ENCODE peak calls at places on chromosome 1, in eight cellular contexts. V, Z, S, B, I, R, T and K are unnamed samples.

GRCh38 chr1:62280150-62280549 is 39.1 kb downstream of the KANK4 start:
- ATAC-seq in V (no peak), Z (no peak), S (peak), B (no peak), I (no peak), R (no peak), T (no peak), K (no peak)

GRCh38 chr1:93579891-93580290 is 101.7 kb downstream of the BCAR3 start:
- ATAC-seq in V (no peak), Z (peak), S (peak), B (no peak), I (peak), R (no peak), T (peak), K (peak)

GRCh38 chr1:152461544-152461943 is 47.5 kb upstream of the CRNN start:
- ATAC-seq in V (peak), Z (peak), S (peak), B (peak), I (no peak), R (no peak), T (peak), K (no peak)

GRCh38 chr1:1419363-1419811 is 1.7 kb downstream of the ANKRD65 start:
- ATAC-seq in V (no peak), Z (no peak), S (peak), B (no peak), I (peak), R (no peak), T (peak), K (peak)

GRCh38 chr1:162035241-162035640 is 11.6 kb upstream of the OLFML2B start:
- ATAC-seq in V (no peak), Z (peak), S (no peak), B (no peak), I (no peak), R (peak), T (no peak), K (no peak)

GRCh38 chr1:204080163-204080903 is 7.4 kb downstream of the SOX13 start:
- ATAC-seq in V (no peak), Z (peak), S (peak), B (no peak), I (peak), R (peak), T (peak), K (peak)

GRCh38 chr1:100606438-100606837 is 68.5 kb downstream of the GPR88 start:
- ATAC-seq in V (no peak), Z (peak), S (peak), B (no peak), I (peak), R (peak), T (peak), K (no peak)

GRCh38 chr1:26786437-26787380 is 1.0 kb upstream of the PIGV start:
- ATAC-seq in V (no peak), Z (peak), S (peak), B (no peak), I (peak), R (peak), T (peak), K (peak)

GRCh38 chr1:234862944-234863515 is 253.1 kb upstream of the IRF2BP2 start:
- ATAC-seq in V (no peak), Z (no peak), S (peak), B (no peak), I (peak), R (peak), T (peak), K (peak)

GRCh38 chr1:179806333-179806732 is 63.2 kb downstream of the FAM163A start:
- ATAC-seq in V (no peak), Z (no peak), S (no peak), B (no peak), I (no peak), R (no peak), T (no peak), K (no peak)

GRCh38 chr1:205356424-205357151 is at the start of gene KLHDC8A:
- ATAC-seq in V (no peak), Z (no peak), S (no peak), B (peak), I (peak), R (peak), T (peak), K (no peak)

GRCh38 chr1:225880210-225880584 is 2.0 kb downstream of the TMEM63A start:
- ATAC-seq in V (no peak), Z (no peak), S (peak), B (no peak), I (no peak), R (no peak), T (no peak), K (no peak)

GRCh38 chr1:74512516-74512915 is at the start of gene LRRC53:
- ATAC-seq in V (no peak), Z (no peak), S (peak), B (no peak), I (no peak), R (no peak), T (peak), K (no peak)

GRCh38 chr1:91605566-91605965 is 104.9 kb downstream of the CDC7 start:
- ATAC-seq in V (no peak), Z (no peak), S (no peak), B (no peak), I (no peak), R (no peak), T (no peak), K (no peak)

GRCh38 chr1:108747128-108747827 is 804 bp downstream of the STXBP3 start:
- ATAC-seq in V (peak), Z (peak), S (peak), B (no peak), I (peak), R (peak), T (peak), K (peak)

GRCh38 chr1:65225179-65225578 is 77.2 kb downstream of the AK4 start:
- ATAC-seq in V (no peak), Z (no peak), S (no peak), B (no peak), I (no peak), R (no peak), T (no peak), K (no peak)

GRCh38 chr1:207949571-207950195 is 38.8 kb upstream of the CD34 start:
- ATAC-seq in V (no peak), Z (no peak), S (peak), B (no peak), I (no peak), R (no peak), T (no peak), K (no peak)

GRCh38 chr1:61426254-61426653 is 298.7 kb downstream of the TM2D1 start:
- ATAC-seq in V (no peak), Z (no peak), S (peak), B (no peak), I (no peak), R (no peak), T (peak), K (no peak)

GRCh38 chr1:89932598-89933364 is 62.1 kb upstream of the ZNF326 start:
- ATAC-seq in V (no peak), Z (no peak), S (no peak), B (no peak), I (no peak), R (no peak), T (no peak), K (no peak)

GRCh38 chr1:92638498-92638897 is 146.4 kb downstream of the EVI5 start:
- ATAC-seq in V (no peak), Z (no peak), S (no peak), B (no peak), I (no peak), R (no peak), T (no peak), K (no peak)

GRCh38 chr1:24946861-24947658 is 17.0 kb upstream of the RUNX3 start:
- ATAC-seq in V (no peak), Z (no peak), S (no peak), B (no peak), I (no peak), R (no peak), T (no peak), K (no peak)

GRCh38 chr1:203914292-203914691 is 52.9 kb downstream of the SNRPE start:
- ATAC-seq in V (no peak), Z (no peak), S (no peak), B (no peak), I (no peak), R (no peak), T (no peak), K (no peak)

GRCh38 chr1:38745476-38746410 is 113.8 kb downstream of the RRAGC start:
- ATAC-seq in V (no peak), Z (no peak), S (no peak), B (no peak), I (no peak), R (no peak), T (peak), K (no peak)

GRCh38 chr1:31815307-31815645 is 546 bp downstream of the SPOCD1 start:
- ATAC-seq in V (no peak), Z (no peak), S (no peak), B (no peak), I (no peak), R (no peak), T (no peak), K (no peak)

GRCh38 chr1:81323862-81324261 is 476.9 kb upstream of the ADGRL2 start:
- ATAC-seq in V (no peak), Z (no peak), S (no peak), B (no peak), I (no peak), R (no peak), T (no peak), K (no peak)

GRCh38 chr1:19313961-19314882 is 2.1 kb downstream of the SLC66A1 start:
- ATAC-seq in V (no peak), Z (no peak), S (no peak), B (peak), I (no peak), R (no peak), T (no peak), K (no peak)

GRCh38 chr1:241396747-241397691 is 40.0 kb upstream of the RGS7 start:
- ATAC-seq in V (no peak), Z (peak), S (no peak), B (no peak), I (no peak), R (no peak), T (no peak), K (no peak)

GRCh38 chr1:113255728-113256347 is 134.5 kb upstream of the MAGI3 start:
- ATAC-seq in V (no peak), Z (peak), S (no peak), B (no peak), I (no peak), R (no peak), T (no peak), K (no peak)

GRCh38 chr1:41739061-41739955 is 179.4 kb downstream of the HIVEP3 start:
- ATAC-seq in V (peak), Z (no peak), S (peak), B (peak), I (peak), R (peak), T (peak), K (peak)

GRCh38 chr1:174902531-174903099 is 97.1 kb upstream of the CACYBP start:
- ATAC-seq in V (no peak), Z (no peak), S (no peak), B (no peak), I (no peak), R (no peak), T (no peak), K (no peak)

GRCh38 chr1:205512059-205513045 is 7.9 kb downstream of the CDK18 start:
- ATAC-seq in V (no peak), Z (no peak), S (peak), B (no peak), I (peak), R (peak), T (peak), K (peak)

GRCh38 chr1:62676606-62677356 is 11.4 kb downstream of the DOCK7 start:
- ATAC-seq in V (no peak), Z (peak), S (no peak), B (no peak), I (no peak), R (no peak), T (no peak), K (no peak)

GRCh38 chr1:245585252-245585959 is 430.6 kb downstream of the KIF26B start:
- ATAC-seq in V (no peak), Z (peak), S (no peak), B (no peak), I (no peak), R (no peak), T (peak), K (no peak)